ENCODE peak calls at places on chromosome 9, in seven cellular contexts. V is EL; C is NCI-H146; F is hippocampal formation; L is SK-MEL-5; S is CD4-positive, CD25-positive, alpha-beta regulatory T cell; T is T-helper 22 cell. Y is an unnamed sample.

GRCh38 chr9:13484186-13484585 is 204.7 kb upstream of the MPDZ start:
- DNase-seq in S (no peak), V (no peak), L (no peak), T (no peak), C (no peak), F (no peak), Y (no peak)

GRCh38 chr9:82532504-82532903 is 530.4 kb downstream of the RASEF start:
- DNase-seq in T (no peak), C (peak), S (no peak), V (peak), L (peak), F (no peak), Y (peak)

GRCh38 chr9:114119242-114120191 is 20.4 kb upstream of the KIF12 start:
- DNase-seq in C (no peak), V (no peak), T (no peak), S (no peak), L (no peak), F (no peak), Y (no peak)

GRCh38 chr9:85224729-85225128 is 517.0 kb downstream of the AGTPBP1 start:
- DNase-seq in T (no peak), F (no peak), L (no peak), C (no peak), S (no peak), V (peak), Y (no peak)

GRCh38 chr9:19290103-19290502 is 59.6 kb downstream of the DENND4C start:
- DNase-seq in F (no peak), T (no peak), C (no peak), V (no peak), S (no peak), L (no peak), Y (no peak)

GRCh38 chr9:91191443-91192378 is 170.0 kb downstream of the AUH start:
- DNase-seq in T (no peak), V (no peak), L (no peak), F (no peak), S (no peak), C (no peak), Y (peak)

GRCh38 chr9:98256632-98257218 is 1.3 kb upstream of the TBC1D2 start:
- DNase-seq in C (peak), L (no peak), S (no peak), T (no peak), F (no peak), V (no peak), Y (peak)

GRCh38 chr9:114076237-114077161 is 1.6 kb downstream of the AMBP start:
- DNase-seq in T (no peak), C (no peak), L (no peak), F (no peak), S (no peak), V (no peak), Y (no peak)

GRCh38 chr9:89899476-89900047 is 294.8 kb downstream of the GADD45G start:
- DNase-seq in C (no peak), F (no peak), L (no peak), V (no peak), S (no peak), T (no peak), Y (no peak)

GRCh38 chr9:125407974-125408900 is 146.6 kb downstream of the GAPVD1 start:
- DNase-seq in L (peak), C (peak), T (peak), V (peak), F (peak), S (peak), Y (peak)

GRCh38 chr9:136128436-136128835 is 9.8 kb upstream of the TMEM250 start:
- DNase-seq in V (no peak), T (no peak), F (no peak), C (no peak), S (no peak), L (no peak), Y (no peak)

GRCh38 chr9:96256800-96257199 is 45.2 kb downstream of the HSD17B3 start:
- DNase-seq in L (no peak), T (no peak), F (no peak), V (peak), S (no peak), C (no peak), Y (no peak)

GRCh38 chr9:120892748-120893584 is 16.0 kb upstream of the PHF19 start:
- DNase-seq in L (peak), C (no peak), T (peak), F (no peak), S (peak), V (peak), Y (peak)

GRCh38 chr9:2403701-2404100 is 217.9 kb upstream of the VLDLR start:
- DNase-seq in C (no peak), S (no peak), V (no peak), F (no peak), L (no peak), T (no peak), Y (no peak)

GRCh38 chr9:98873535-98874432 is 66.3 kb downstream of the GALNT12 start:
- DNase-seq in S (no peak), T (no peak), L (no peak), V (peak), F (peak), C (no peak), Y (no peak)

GRCh38 chr9:76020654-76021053 is 130.2 kb downstream of the PCSK5 start:
- DNase-seq in T (no peak), S (no peak), L (no peak), F (no peak), C (no peak), V (no peak), Y (no peak)

GRCh38 chr9:112970939-112971338 is 41.1 kb downstream of the ZNF883 start:
- DNase-seq in F (no peak), C (peak), V (peak), S (no peak), T (no peak), L (peak), Y (peak)

GRCh38 chr9:114216081-114216480 is 60.7 kb downstream of the COL27A1 start:
- DNase-seq in C (no peak), F (peak), S (no peak), V (peak), T (no peak), L (no peak), Y (peak)

GRCh38 chr9:68793605-68794343 is 88.7 kb downstream of the PIP5K1B start:
- DNase-seq in V (no peak), S (no peak), C (no peak), L (no peak), T (no peak), F (no peak), Y (no peak)

GRCh38 chr9:109520475-109521132 is 22.5 kb upstream of the PTPN3 start:
- DNase-seq in C (peak), L (peak), T (no peak), V (peak), S (no peak), F (peak), Y (peak)

GRCh38 chr9:121299467-121300282 is 31.7 kb downstream of the GSN start:
- DNase-seq in L (no peak), S (no peak), V (peak), T (no peak), C (peak), F (peak), Y (peak)

GRCh38 chr9:134553061-134553891 is 88.3 kb upstream of the COL5A1 start:
- DNase-seq in S (no peak), V (no peak), L (no peak), T (no peak), C (no peak), F (no peak), Y (no peak)

GRCh38 chr9:91589101-91589553 is 165.5 kb upstream of the NFIL3 start:
- DNase-seq in F (no peak), L (peak), V (peak), S (no peak), T (no peak), C (no peak), Y (no peak)

GRCh38 chr9:6969805-6970204 is 212.0 kb downstream of the KDM4C start:
- DNase-seq in C (no peak), S (no peak), L (no peak), V (no peak), F (no peak), T (no peak), Y (no peak)